ENCODE peak calls at places on chromosomes 11 and 22, in ten cellular contexts. C, P, N, L, X, J, H, R, O and W are unnamed samples. For H3K4me1, the result is how much of the 10 kb centered on the place peaks cover.

GRCh38 chr22:44534335-44534734 is 36.3 kb upstream of the RTL6 start:
- DNase-seq in L (no peak), R (no peak), C (no peak), P (no peak), H (no peak), X (no peak), J (no peak), O (no peak), N (no peak), W (no peak)

GRCh38 chr22:50244420-50245213 is at the start of gene TUBGCP6:
- DNase-seq in H (peak), N (peak), P (peak), L (peak), J (peak), O (peak), X (peak), R (peak), C (peak), W (peak)

GRCh38 chr22:48680601-48681000 is 1147.1 kb downstream of the BRD1 start:
- DNase-seq in O (no peak), N (no peak), H (peak), L (no peak), X (no peak), P (no peak), R (no peak), J (no peak), C (no peak), W (no peak)

GRCh38 chr11:2212411-2213251 is 41.0 kb upstream of the TH start:
- DNase-seq in O (no peak), C (no peak), N (peak), X (no peak), L (no peak), H (no peak), P (no peak), J (no peak), R (peak), W (no peak)

GRCh38 chr11:4881860-4882500 is at the start of gene OR51T1:
- DNase-seq in H (no peak), X (peak), J (no peak), P (no peak), L (no peak), C (no peak), N (no peak), R (no peak), O (no peak), W (no peak)

GRCh38 chr22:46674367-46674781 is 54.2 kb downstream of the GRAMD4 start:
- DNase-seq in J (peak), X (no peak), O (no peak), C (no peak), R (peak), N (no peak), H (no peak), L (no peak), P (no peak), W (no peak)

GRCh38 chr22:35376728-35377472 is 4.0 kb upstream of the HMOX1 start:
- DNase-seq in P (peak), L (peak), R (peak), H (peak), O (peak), N (no peak), J (peak), C (peak), X (peak), W (peak)

GRCh38 chr11:118241191-118242098 is 10.7 kb downstream of the MPZL3 start:
- DNase-seq in N (no peak), H (no peak), J (no peak), R (peak), X (peak), O (no peak), C (peak), P (peak), L (no peak), W (peak)

GRCh38 chr11:84408946-84409411 is 1122.8 kb upstream of the CCDC90B start:
- DNase-seq in J (no peak), R (no peak), L (no peak), C (no peak), N (no peak), X (peak), P (peak), H (no peak), O (no peak), W (no peak)

GRCh38 chr11:283405-284080 is 5.3 kb downstream of the NLRP6 start:
- DNase-seq in H (no peak), X (no peak), O (no peak), N (no peak), R (peak), J (no peak), L (no peak), C (no peak), P (no peak), W (no peak)

GRCh38 chr11:107044503-107044902 is 26.2 kb upstream of the GUCY1A2 start:
- DNase-seq in O (no peak), J (no peak), R (no peak), N (no peak), L (no peak), P (peak), X (peak), C (no peak), H (no peak), W (peak)

GRCh38 chr11:63532799-63533475 is 3.7 kb upstream of the PLAAT4 start:
- DNase-seq in O (no peak), H (no peak), P (no peak), N (no peak), C (no peak), X (peak), R (no peak), L (no peak), J (no peak), W (no peak)

GRCh38 chr22:37913233-37913721 is 7.2 kb downstream of the MICALL1 start:
- DNase-seq in H (no peak), O (no peak), J (no peak), N (no peak), R (no peak), P (no peak), X (no peak), C (no peak), L (no peak), W (no peak)

GRCh38 chr11:65478411-65479183 is 20.2 kb upstream of the MALAT1 start:
- DNase-seq in J (peak), L (no peak), X (peak), P (no peak), H (peak), N (no peak), O (no peak), C (peak), R (peak), W (no peak)

GRCh38 chr22:39514373-39514973 is 5.9 kb upstream of the ATF4 start:
- DNase-seq in C (peak), N (peak), J (no peak), R (no peak), O (peak), X (no peak), P (no peak), L (peak), H (no peak), W (no peak)

GRCh38 chr11:110182886-110183285 is 89.7 kb downstream of the ZC3H12C start:
- DNase-seq in X (peak), L (no peak), O (no peak), R (no peak), J (no peak), P (peak), H (no peak), C (no peak), N (no peak), W (no peak)

GRCh38 chr11:73374130-73374529 is 2.1 kb upstream of the RELT start:
- DNase-seq in P (no peak), C (no peak), X (no peak), N (no peak), H (no peak), O (no peak), L (no peak), R (no peak), J (no peak), W (no peak)

GRCh38 chr11:3836903-3837302 is 3.9 kb downstream of the RHOG start:
- DNase-seq in C (peak), P (no peak), N (no peak), X (no peak), H (no peak), R (peak), L (no peak), O (no peak), J (peak), W (no peak)

GRCh38 chr11:121554552-121554951 is 101.8 kb upstream of the SORL1-AS1 start:
- DNase-seq in J (no peak), R (no peak), X (no peak), P (no peak), O (peak), N (peak), L (no peak), C (no peak), H (no peak), W (no peak)

GRCh38 chr22:43330178-43331063 is 12.8 kb downstream of the SCUBE1 start:
- DNase-seq in C (no peak), P (no peak), R (no peak), L (no peak), N (no peak), H (no peak), O (no peak), J (no peak), X (no peak), W (no peak)

GRCh38 chr22:29154364-29155048 is 51.2 kb upstream of the EMID1 start:
- DNase-seq in P (peak), C (peak), H (peak), N (peak), J (peak), R (peak), X (peak), O (peak), L (peak), W (no peak)

GRCh38 chr11:111331711-111332479 is 33.5 kb downstream of the POU2AF3 start:
- DNase-seq in J (no peak), O (no peak), L (no peak), P (peak), X (peak), R (no peak), H (no peak), C (peak), N (peak), W (peak)

GRCh38 chr11:133840479-133840941 is 4.8 kb downstream of the SPATA19 start:
- DNase-seq in L (no peak), R (no peak), X (no peak), J (no peak), O (no peak), P (no peak), N (no peak), H (no peak), C (no peak), W (no peak)

GRCh38 chr11:12159351-12160099 is 49.1 kb downstream of the MICAL2 start:
- DNase-seq in R (no peak), L (peak), H (no peak), P (peak), C (no peak), X (peak), J (no peak), O (peak), N (no peak), W (no peak)
- H3K27ac ChIP-seq in R (peak), L (peak), H (peak), P (no peak), C (no peak), X (peak), J (peak), O (peak), N (peak), W (no peak)

DNA sequence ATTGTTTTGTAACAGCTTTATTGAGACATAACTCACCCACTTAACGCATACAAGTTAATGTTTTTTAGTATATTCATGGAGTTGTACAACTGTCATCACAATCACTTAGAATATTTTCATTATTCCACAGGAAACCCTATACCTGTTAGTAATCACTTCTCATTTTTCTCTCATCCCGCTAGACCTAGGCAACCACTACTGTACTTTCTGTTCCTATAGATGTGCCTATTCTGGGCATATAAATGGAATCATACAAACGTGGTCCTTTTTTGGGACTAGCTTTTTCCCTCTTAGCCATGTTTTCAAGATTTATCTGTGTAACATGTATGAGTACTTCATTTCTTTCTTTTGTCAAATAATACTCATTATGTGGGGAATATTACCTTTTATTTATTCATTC is 34.8 kb downstream of the PPP6R3 start:
- DNase-seq in H (no peak), N (no peak), O (no peak), L (no peak), C (no peak), R (no peak), P (no peak), J (no peak), X (no peak), W (no peak)
- H3K4me1 ChIP-seq in H (under half), N (under half), O (under half), L (under half), C (under half), R (half or more), P (under half), J (under half), X (under half), W (under half)

DNA sequence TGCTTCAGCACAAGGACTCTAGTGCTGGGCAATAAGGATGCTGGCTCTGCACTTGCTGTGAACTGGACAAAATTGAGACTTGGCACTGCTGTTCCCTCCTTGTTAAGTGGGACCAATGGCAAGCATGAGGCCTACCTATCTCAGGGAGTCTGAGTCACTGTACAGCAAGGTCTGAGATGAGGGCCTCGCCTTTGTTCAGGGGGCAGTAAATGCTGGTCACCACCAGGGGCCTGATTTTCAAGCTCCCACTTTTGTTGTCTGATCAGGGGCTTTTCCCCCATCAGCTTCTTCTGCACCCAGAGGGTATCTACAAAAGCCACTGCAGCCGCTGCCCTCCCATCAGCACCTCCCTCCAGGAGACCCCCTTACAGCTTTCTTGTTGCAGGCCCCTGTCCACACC is 22.8 kb downstream of the DHCR7 start:
- DNase-seq in L (no peak), O (no peak), R (no peak), P (no peak), X (no peak), C (no peak), J (no peak), H (no peak), N (no peak), W (no peak)
- TF ChIP-seq CTCF in L (no peak), O (no peak), R (no peak), P (no peak), X (no peak), C (no peak), J (no peak), H (no peak), N (no peak), W (no peak)

GRCh38 chr11:102204174-102204573 is 93.9 kb downstream of the YAP1 start:
- DNase-seq in L (no peak), N (no peak), H (no peak), R (no peak), C (no peak), J (no peak), P (peak), X (no peak), O (no peak), W (no peak)

GRCh38 chr11:102214623-102215022 is 102.7 kb upstream of the BIRC3 start:
- DNase-seq in J (no peak), H (no peak), O (no peak), P (no peak), N (no peak), X (no peak), R (no peak), L (no peak), C (no peak), W (no peak)

GRCh38 chr11:102205805-102206204 is 95.6 kb downstream of the YAP1 start:
- DNase-seq in C (no peak), H (no peak), L (no peak), N (no peak), R (no peak), O (no peak), J (no peak), P (no peak), X (no peak), W (no peak)

GRCh38 chr11:102202972-102203371 is 92.7 kb downstream of the YAP1 start:
- DNase-seq in X (no peak), N (no peak), O (no peak), R (no peak), J (no peak), H (no peak), C (no peak), P (no peak), L (no peak), W (no peak)

DNA sequence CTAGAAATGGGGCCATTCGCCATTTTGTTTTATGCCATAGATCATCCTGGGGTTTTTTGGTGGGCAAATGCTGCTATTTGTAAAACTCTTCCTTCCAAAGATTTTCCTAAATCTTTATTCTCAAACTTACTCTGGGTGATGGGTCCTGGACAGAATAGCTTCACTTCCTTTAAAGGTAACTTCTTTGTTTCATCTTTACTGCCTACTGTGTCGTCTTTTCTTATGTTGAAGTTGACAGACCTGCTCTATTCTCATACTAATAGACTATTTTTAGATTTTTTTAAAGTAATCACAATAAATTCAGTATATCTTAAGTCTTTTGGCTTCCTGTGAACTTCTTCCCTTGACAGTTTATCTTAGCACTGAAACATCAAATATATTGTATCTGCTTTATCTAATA is 98.6 kb downstream of the YAP1 start:
- DNase-seq in O (no peak), C (no peak), L (no peak), R (no peak), X (no peak), N (no peak), P (no peak), J (no peak), H (no peak), W (no peak)
- H3K27ac ChIP-seq in O (peak), C (no peak), L (no peak), R (no peak), X (no peak), N (peak), P (no peak), J (no peak), H (no peak), W (no peak)

DNA sequence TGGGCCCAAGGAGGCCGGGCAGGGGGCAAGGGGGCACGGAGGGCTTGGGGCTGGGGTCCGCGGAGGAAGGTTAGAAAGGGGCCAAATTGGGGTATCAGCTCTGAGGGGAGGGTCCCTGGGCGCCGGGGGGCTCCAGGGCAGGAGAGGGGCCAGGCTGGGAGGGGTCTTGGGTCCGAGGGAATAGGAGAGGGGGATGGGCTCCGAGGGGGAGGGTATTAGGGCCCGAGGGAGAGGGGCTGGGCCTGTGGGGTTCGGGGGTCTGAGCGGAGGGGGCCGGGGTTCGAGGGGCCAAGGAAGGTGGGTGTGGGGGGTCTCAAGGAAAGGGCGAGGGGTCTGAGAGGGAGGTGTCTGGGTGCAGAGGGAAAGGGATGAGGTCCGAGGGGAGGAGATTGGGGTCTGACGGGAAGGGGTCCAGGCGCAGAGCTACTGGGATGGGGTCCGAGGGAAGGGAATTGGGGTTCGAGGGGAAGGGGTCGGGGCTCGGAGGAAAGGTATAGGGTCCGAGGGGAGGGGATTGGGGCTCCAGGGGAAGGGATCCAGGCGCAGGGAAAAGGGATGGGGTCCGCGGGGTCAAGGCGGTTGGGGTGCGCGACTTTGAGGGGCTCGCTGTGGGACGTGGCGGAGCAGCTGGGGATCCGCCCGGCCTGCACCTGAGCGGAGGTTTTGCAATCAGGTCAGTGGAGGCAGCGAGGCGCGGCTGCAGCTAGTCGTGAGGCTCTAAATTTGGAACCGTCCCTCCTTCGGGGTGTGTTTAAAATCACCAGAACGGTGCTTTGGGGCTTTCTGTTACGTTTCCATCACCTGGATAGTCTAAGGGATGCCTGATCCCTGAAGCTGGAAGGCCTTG is 728 bp downstream of the CTTN start:
- DNase-seq in H (peak), C (no peak), N (peak), P (no peak), J (no peak), X (no peak), O (peak), R (peak), L (no peak), W (no peak)
- H3K4me1 ChIP-seq in H (under half), C (under half), N (under half), P (under half), J (under half), X (under half), O (under half), R (under half), L (under half), W (under half)